ENCODE peak calls at places on chromosomes 11 and 22, in ten cellular contexts. One of them, this sample, is unnamed.

GRCh38 chr11:64661146-64661545 is 61.9 kb downstream of the NRXN2 start:
- DNase-seq in cardiac muscle cell: no peak
- DNase-seq in A549: no peak
- DNase-seq in CD4-positive, alpha-beta T cell: no peak
- DNase-seq in ovary: no peak
- DNase-seq in fibroblast of mammary gland: peak
- DNase-seq in H9: no peak
- DNase-seq in kidney: peak
- DNase-seq in left ventricle myocardium inferior: peak
- DNase-seq in epithelial cell of esophagus: peak
- DNase-seq in this sample: no peak

GRCh38 chr11:8873966-8874365 is 37.0 kb upstream of the AKIP1 start:
- DNase-seq in CD4-positive, alpha-beta T cell: no peak
- DNase-seq in fibroblast of mammary gland: no peak
- DNase-seq in cardiac muscle cell: no peak
- DNase-seq in ovary: no peak
- DNase-seq in A549: no peak
- DNase-seq in epithelial cell of esophagus: no peak
- DNase-seq in H9: no peak
- DNase-seq in kidney: no peak
- DNase-seq in left ventricle myocardium inferior: no peak
- DNase-seq in this sample: no peak

GRCh38 chr11:72292106-72292790 is 48.3 kb upstream of the PHOX2A start:
- DNase-seq in kidney: peak
- DNase-seq in left ventricle myocardium inferior: no peak
- DNase-seq in cardiac muscle cell: no peak
- DNase-seq in A549: no peak
- DNase-seq in H9: no peak
- DNase-seq in ovary: no peak
- DNase-seq in epithelial cell of esophagus: no peak
- DNase-seq in CD4-positive, alpha-beta T cell: no peak
- DNase-seq in fibroblast of mammary gland: no peak
- DNase-seq in this sample: no peak

GRCh38 chr11:66720223-66720898 is 8.7 kb downstream of the SPTBN2 start:
- DNase-seq in ovary: no peak
- DNase-seq in A549: peak
- DNase-seq in fibroblast of mammary gland: peak
- DNase-seq in left ventricle myocardium inferior: no peak
- DNase-seq in H9: peak
- DNase-seq in cardiac muscle cell: peak
- DNase-seq in epithelial cell of esophagus: peak
- DNase-seq in kidney: peak
- DNase-seq in CD4-positive, alpha-beta T cell: peak
- DNase-seq in this sample: peak

GRCh38 chr11:23041104-23041503 is 180.8 kb upstream of the CCDC179 start:
- DNase-seq in kidney: no peak
- DNase-seq in cardiac muscle cell: peak
- DNase-seq in left ventricle myocardium inferior: no peak
- DNase-seq in epithelial cell of esophagus: peak
- DNase-seq in fibroblast of mammary gland: no peak
- DNase-seq in H9: no peak
- DNase-seq in ovary: no peak
- DNase-seq in CD4-positive, alpha-beta T cell: no peak
- DNase-seq in A549: no peak
- DNase-seq in this sample: no peak

GRCh38 chr11:69499216-69499945 is 17.9 kb downstream of the LINC01488 start:
- DNase-seq in epithelial cell of esophagus: no peak
- DNase-seq in CD4-positive, alpha-beta T cell: no peak
- DNase-seq in A549: no peak
- DNase-seq in left ventricle myocardium inferior: no peak
- DNase-seq in cardiac muscle cell: no peak
- DNase-seq in ovary: no peak
- DNase-seq in fibroblast of mammary gland: no peak
- DNase-seq in H9: no peak
- DNase-seq in kidney: no peak
- DNase-seq in this sample: no peak

GRCh38 chr11:73314121-73314948 is 6.3 kb downstream of the ARHGEF17 start:
- DNase-seq in left ventricle myocardium inferior: peak
- DNase-seq in A549: peak
- DNase-seq in epithelial cell of esophagus: peak
- DNase-seq in CD4-positive, alpha-beta T cell: no peak
- DNase-seq in cardiac muscle cell: peak
- DNase-seq in H9: no peak
- DNase-seq in kidney: peak
- DNase-seq in fibroblast of mammary gland: peak
- DNase-seq in ovary: no peak
- DNase-seq in this sample: no peak

GRCh38 chr11:6911378-6911777 is 9.4 kb upstream of the OR2D3 start:
- DNase-seq in CD4-positive, alpha-beta T cell: no peak
- DNase-seq in cardiac muscle cell: no peak
- DNase-seq in epithelial cell of esophagus: no peak
- DNase-seq in ovary: no peak
- DNase-seq in H9: no peak
- DNase-seq in left ventricle myocardium inferior: no peak
- DNase-seq in fibroblast of mammary gland: no peak
- DNase-seq in kidney: no peak
- DNase-seq in A549: no peak
- DNase-seq in this sample: no peak

GRCh38 chr11:15638386-15638787 is 523.7 kb downstream of the INSC start:
- DNase-seq in fibroblast of mammary gland: no peak
- DNase-seq in H9: no peak
- DNase-seq in A549: no peak
- DNase-seq in CD4-positive, alpha-beta T cell: no peak
- DNase-seq in cardiac muscle cell: no peak
- DNase-seq in epithelial cell of esophagus: peak
- DNase-seq in kidney: no peak
- DNase-seq in left ventricle myocardium inferior: no peak
- DNase-seq in ovary: no peak
- DNase-seq in this sample: no peak

GRCh38 chr11:33500865-33501479 is 199.7 kb downstream of the C11orf91 start:
- DNase-seq in cardiac muscle cell: peak
- DNase-seq in epithelial cell of esophagus: peak
- DNase-seq in CD4-positive, alpha-beta T cell: no peak
- DNase-seq in ovary: no peak
- DNase-seq in kidney: no peak
- DNase-seq in left ventricle myocardium inferior: no peak
- DNase-seq in A549: peak
- DNase-seq in H9: no peak
- DNase-seq in fibroblast of mammary gland: peak
- DNase-seq in this sample: peak

GRCh38 chr11:9613830-9614762 is 40.6 kb downstream of the WEE1 start:
- DNase-seq in left ventricle myocardium inferior: peak
- DNase-seq in cardiac muscle cell: peak
- DNase-seq in fibroblast of mammary gland: peak
- DNase-seq in H9: peak
- DNase-seq in A549: peak
- DNase-seq in epithelial cell of esophagus: peak
- DNase-seq in CD4-positive, alpha-beta T cell: peak
- DNase-seq in kidney: peak
- DNase-seq in ovary: peak
- DNase-seq in this sample: peak

GRCh38 chr11:63768232-63769043 is at the start of gene ZFTA:
- DNase-seq in CD4-positive, alpha-beta T cell: peak
- DNase-seq in fibroblast of mammary gland: peak
- DNase-seq in H9: peak
- DNase-seq in epithelial cell of esophagus: peak
- DNase-seq in ovary: peak
- DNase-seq in A549: peak
- DNase-seq in left ventricle myocardium inferior: peak
- DNase-seq in kidney: peak
- DNase-seq in cardiac muscle cell: peak
- DNase-seq in this sample: peak

GRCh38 chr11:65291613-65292012 is 23.1 kb upstream of the CDC42EP2 start:
- DNase-seq in A549: peak
- DNase-seq in epithelial cell of esophagus: no peak
- DNase-seq in kidney: no peak
- DNase-seq in ovary: peak
- DNase-seq in CD4-positive, alpha-beta T cell: no peak
- DNase-seq in fibroblast of mammary gland: peak
- DNase-seq in H9: no peak
- DNase-seq in left ventricle myocardium inferior: no peak
- DNase-seq in cardiac muscle cell: no peak
- DNase-seq in this sample: no peak

GRCh38 chr22:39942433-39943213 is 17.6 kb upstream of the TMA7B start:
- DNase-seq in A549: no peak
- DNase-seq in CD4-positive, alpha-beta T cell: no peak
- DNase-seq in left ventricle myocardium inferior: no peak
- DNase-seq in H9: no peak
- DNase-seq in ovary: no peak
- DNase-seq in fibroblast of mammary gland: no peak
- DNase-seq in cardiac muscle cell: no peak
- DNase-seq in kidney: no peak
- DNase-seq in epithelial cell of esophagus: no peak
- DNase-seq in this sample: no peak

GRCh38 chr22:39940757-39941305 is 19.4 kb upstream of the TMA7B start:
- DNase-seq in left ventricle myocardium inferior: no peak
- DNase-seq in ovary: no peak
- DNase-seq in A549: no peak
- DNase-seq in cardiac muscle cell: no peak
- DNase-seq in CD4-positive, alpha-beta T cell: no peak
- DNase-seq in H9: no peak
- DNase-seq in kidney: no peak
- DNase-seq in fibroblast of mammary gland: peak
- DNase-seq in epithelial cell of esophagus: peak
- DNase-seq in this sample: no peak

GRCh38 chr22:39941661-39942060 is 18.5 kb upstream of the TMA7B start:
- DNase-seq in left ventricle myocardium inferior: no peak
- DNase-seq in epithelial cell of esophagus: no peak
- DNase-seq in CD4-positive, alpha-beta T cell: no peak
- DNase-seq in A549: no peak
- DNase-seq in ovary: no peak
- DNase-seq in H9: no peak
- DNase-seq in cardiac muscle cell: no peak
- DNase-seq in kidney: no peak
- DNase-seq in fibroblast of mammary gland: no peak
- DNase-seq in this sample: no peak

GRCh38 chr22:39943941-39944624 is 16.1 kb upstream of the TMA7B start:
- DNase-seq in fibroblast of mammary gland: no peak
- DNase-seq in ovary: no peak
- DNase-seq in cardiac muscle cell: no peak
- DNase-seq in left ventricle myocardium inferior: no peak
- DNase-seq in A549: no peak
- DNase-seq in epithelial cell of esophagus: no peak
- DNase-seq in H9: no peak
- DNase-seq in CD4-positive, alpha-beta T cell: no peak
- DNase-seq in kidney: no peak
- DNase-seq in this sample: no peak

GRCh38 chr22:39943366-39943765 is 16.8 kb upstream of the TMA7B start:
- DNase-seq in CD4-positive, alpha-beta T cell: peak
- DNase-seq in ovary: no peak
- DNase-seq in left ventricle myocardium inferior: no peak
- DNase-seq in kidney: no peak
- DNase-seq in cardiac muscle cell: peak
- DNase-seq in H9: peak
- DNase-seq in A549: no peak
- DNase-seq in fibroblast of mammary gland: no peak
- DNase-seq in epithelial cell of esophagus: no peak
- DNase-seq in this sample: no peak
- TF ChIP-seq CTCF in CD4-positive, alpha-beta T cell: no peak
- TF ChIP-seq CTCF in ovary: no peak
- TF ChIP-seq CTCF in left ventricle myocardium inferior: no peak
- TF ChIP-seq CTCF in kidney: no peak
- TF ChIP-seq CTCF in cardiac muscle cell: no peak
- TF ChIP-seq CTCF in H9: peak
- TF ChIP-seq CTCF in A549: no peak
- TF ChIP-seq CTCF in fibroblast of mammary gland: no peak
- TF ChIP-seq CTCF in epithelial cell of esophagus: no peak
- TF ChIP-seq CTCF in this sample: no peak

GRCh38 chr11:133824593-133824992 is 20.7 kb downstream of the SPATA19 start:
- DNase-seq in A549: no peak
- DNase-seq in H9: peak
- DNase-seq in kidney: no peak
- DNase-seq in fibroblast of mammary gland: no peak
- DNase-seq in CD4-positive, alpha-beta T cell: no peak
- DNase-seq in ovary: no peak
- DNase-seq in left ventricle myocardium inferior: no peak
- DNase-seq in epithelial cell of esophagus: no peak
- DNase-seq in cardiac muscle cell: no peak
- DNase-seq in this sample: no peak
- TF ChIP-seq CTCF in A549: no peak
- TF ChIP-seq CTCF in H9: peak
- TF ChIP-seq CTCF in kidney: no peak
- TF ChIP-seq CTCF in fibroblast of mammary gland: no peak
- TF ChIP-seq CTCF in CD4-positive, alpha-beta T cell: no peak
- TF ChIP-seq CTCF in ovary: no peak
- TF ChIP-seq CTCF in left ventricle myocardium inferior: no peak
- TF ChIP-seq CTCF in epithelial cell of esophagus: no peak
- TF ChIP-seq CTCF in cardiac muscle cell: no peak
- TF ChIP-seq CTCF in this sample: no peak

GRCh38 chr22:19820880-19821522 is 33.7 kb downstream of the GNB1L start:
- DNase-seq in cardiac muscle cell: no peak
- DNase-seq in A549: no peak
- DNase-seq in ovary: peak
- DNase-seq in left ventricle myocardium inferior: no peak
- DNase-seq in fibroblast of mammary gland: no peak
- DNase-seq in kidney: no peak
- DNase-seq in epithelial cell of esophagus: no peak
- DNase-seq in CD4-positive, alpha-beta T cell: no peak
- DNase-seq in H9: peak
- DNase-seq in this sample: no peak
- TF ChIP-seq CTCF in cardiac muscle cell: no peak
- TF ChIP-seq CTCF in A549: no peak
- TF ChIP-seq CTCF in ovary: no peak
- TF ChIP-seq CTCF in left ventricle myocardium inferior: no peak
- TF ChIP-seq CTCF in fibroblast of mammary gland: no peak
- TF ChIP-seq CTCF in kidney: no peak
- TF ChIP-seq CTCF in epithelial cell of esophagus: no peak
- TF ChIP-seq CTCF in CD4-positive, alpha-beta T cell: no peak
- TF ChIP-seq CTCF in H9: peak
- TF ChIP-seq CTCF in this sample: no peak

DNA sequence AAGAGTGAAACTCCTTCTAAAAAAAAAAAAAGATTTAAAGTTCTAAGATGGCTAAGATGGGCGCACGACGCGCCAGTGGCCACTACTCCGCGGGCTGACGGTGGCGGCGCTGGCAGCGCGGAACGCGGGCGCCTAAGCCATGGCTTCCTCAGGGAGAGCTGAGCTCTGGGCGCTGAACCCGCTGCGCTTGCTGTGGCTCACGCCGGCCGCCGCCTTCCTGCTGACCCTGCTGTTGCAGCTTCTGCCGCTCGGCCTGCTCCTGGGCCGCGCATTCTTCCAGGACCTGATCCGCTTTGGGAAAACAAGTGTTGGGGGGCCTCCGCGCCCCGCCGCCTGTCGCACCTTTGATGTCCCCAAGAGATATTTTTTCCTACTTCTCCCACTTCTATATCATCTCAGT is 19.5 kb downstream of the OOSP3 start:
- DNase-seq in ovary: no peak
- DNase-seq in fibroblast of mammary gland: no peak
- DNase-seq in cardiac muscle cell: no peak
- DNase-seq in CD4-positive, alpha-beta T cell: no peak
- DNase-seq in left ventricle myocardium inferior: no peak
- DNase-seq in A549: no peak
- DNase-seq in kidney: peak
- DNase-seq in epithelial cell of esophagus: no peak
- DNase-seq in H9: no peak
- DNase-seq in this sample: no peak
- TF ChIP-seq CTCF in ovary: no peak
- TF ChIP-seq CTCF in fibroblast of mammary gland: no peak
- TF ChIP-seq CTCF in cardiac muscle cell: no peak
- TF ChIP-seq CTCF in CD4-positive, alpha-beta T cell: no peak
- TF ChIP-seq CTCF in left ventricle myocardium inferior: no peak
- TF ChIP-seq CTCF in A549: no peak
- TF ChIP-seq CTCF in kidney: no peak
- TF ChIP-seq CTCF in epithelial cell of esophagus: no peak
- TF ChIP-seq CTCF in H9: no peak
- TF ChIP-seq CTCF in this sample: no peak